ENCODE peak calls at places on chromosomes 12 and 14, in five cellular contexts. V is fibroblast of mammary gland, F is foreskin fibroblast, P is dermis blood vessel endothelial cell, R is Panc1. U is an unnamed sample.

GRCh38 chr12:12715128-12715458 is 2.1 kb upstream of the CDKN1B start:
- DNase-seq in P (no peak), V (no peak), F (no peak), R (no peak), U (no peak)

GRCh38 chr12:126483145-126484068 is 1418.2 kb downstream of the AACS start:
- DNase-seq in R (no peak), P (no peak), V (peak; percentile 81), F (peak; percentile 16), U (peak; percentile 52)

GRCh38 chr12:12890492-12890814 is 909 bp upstream of the GPRC5A start:
- DNase-seq in V (no peak), F (no peak), R (no peak), P (peak; percentile 75), U (no peak)

GRCh38 chr14:83867871-83868270 is 1662.1 kb upstream of the FLRT2 start:
- DNase-seq in R (no peak), F (no peak), V (no peak), P (peak; percentile 1), U (no peak)

GRCh38 chr12:89349814-89350213 is 2.5 kb downstream of the DUSP6 start:
- DNase-seq in R (no peak), F (peak; percentile 49), V (peak; percentile 77), P (peak; percentile 85), U (no peak)

GRCh38 chr12:46571593-46571992 is 199.0 kb upstream of the SLC38A2 start:
- DNase-seq in P (no peak), V (no peak), R (no peak), F (no peak), U (no peak)

GRCh38 chr14:23561873-23562821 is 5.4 kb downstream of the AP1G2 start:
- DNase-seq in F (no peak), P (no peak), R (no peak), V (no peak), U (no peak)

GRCh38 chr14:56207626-56208297 is 89.6 kb downstream of the PELI2 start:
- DNase-seq in P (no peak), F (no peak), R (no peak), V (no peak), U (no peak)

GRCh38 chr12:41188058-41188840 is at the start of gene PDZRN4:
- DNase-seq in F (no peak), R (no peak), V (no peak), P (no peak), U (no peak)

GRCh38 chr12:128109636-128110035 is 157.3 kb upstream of the TMEM132C start:
- DNase-seq in R (no peak), F (no peak), V (no peak), P (no peak), U (no peak)

GRCh38 chr12:113725557-113725876 is 240.6 kb downstream of the RBM19 start:
- DNase-seq in R (no peak), V (no peak), F (no peak), P (no peak), U (no peak)

GRCh38 chr14:75539562-75540478 is 17.6 kb downstream of the BATF start:
- DNase-seq in R (no peak), F (no peak), P (no peak), V (no peak), U (no peak)

U was measured in stromal cell of bone marrow.